ENCODE peak calls at places on chromosomes 4 and X, in six cellular contexts. One of them, this sample, is unnamed.

GRCh38 chr4:38193464-38193863 is 233.3 kb downstream of the PTTG2 start:
- DNase-seq in suprapubic skin: no peak
- DNase-seq in Peyer's patch: no peak
- DNase-seq in fibroblast of the aortic adventitia: no peak
- DNase-seq in A549: no peak
- DNase-seq in B cell: no peak
- DNase-seq in this sample: no peak

GRCh38 chr4:158588777-158589176 is 67.1 kb downstream of the RXFP1 start:
- DNase-seq in fibroblast of the aortic adventitia: no peak
- DNase-seq in suprapubic skin: no peak
- DNase-seq in Peyer's patch: no peak
- DNase-seq in B cell: no peak
- DNase-seq in A549: no peak
- DNase-seq in this sample: no peak

GRCh38 chr4:683982-684571 is 4.9 kb downstream of the SLC49A3 start:
- DNase-seq in fibroblast of the aortic adventitia: peak
- DNase-seq in B cell: no peak
- DNase-seq in suprapubic skin: peak
- DNase-seq in A549: no peak
- DNase-seq in Peyer's patch: peak
- DNase-seq in this sample: peak

GRCh38 chrX:48761674-48762471 is at the start of gene GLOD5:
- DNase-seq in A549: no peak
- DNase-seq in Peyer's patch: peak
- DNase-seq in B cell: no peak
- DNase-seq in fibroblast of the aortic adventitia: no peak
- DNase-seq in suprapubic skin: no peak
- DNase-seq in this sample: no peak

GRCh38 chr4:8393593-8394038 is 46.9 kb downstream of the ACOX3 start:
- DNase-seq in Peyer's patch: no peak
- DNase-seq in fibroblast of the aortic adventitia: peak
- DNase-seq in suprapubic skin: no peak
- DNase-seq in A549: peak
- DNase-seq in B cell: no peak
- DNase-seq in this sample: peak

GRCh38 chrX:117134983-117135382 is 672.2 kb upstream of the CT83 start:
- DNase-seq in Peyer's patch: no peak
- DNase-seq in B cell: no peak
- DNase-seq in A549: no peak
- DNase-seq in fibroblast of the aortic adventitia: no peak
- DNase-seq in suprapubic skin: no peak
- DNase-seq in this sample: no peak

GRCh38 chr4:86329431-86329830 is 30.4 kb downstream of the MAPK10 start:
- DNase-seq in suprapubic skin: no peak
- DNase-seq in Peyer's patch: no peak
- DNase-seq in fibroblast of the aortic adventitia: no peak
- DNase-seq in A549: no peak
- DNase-seq in B cell: no peak
- DNase-seq in this sample: no peak

GRCh38 chr4:74930166-74930565 is 2.8 kb upstream of the PARM1 start:
- DNase-seq in B cell: peak
- DNase-seq in A549: no peak
- DNase-seq in Peyer's patch: no peak
- DNase-seq in suprapubic skin: no peak
- DNase-seq in fibroblast of the aortic adventitia: no peak
- DNase-seq in this sample: no peak

GRCh38 chr4:156976147-156976546 is 4.5 kb upstream of the PDGFC start:
- DNase-seq in Peyer's patch: no peak
- DNase-seq in fibroblast of the aortic adventitia: peak
- DNase-seq in B cell: no peak
- DNase-seq in suprapubic skin: no peak
- DNase-seq in A549: no peak
- DNase-seq in this sample: no peak

GRCh38 chr4:138275946-138276621 is 33.9 kb upstream of the SLC7A11 start:
- DNase-seq in B cell: no peak
- DNase-seq in suprapubic skin: no peak
- DNase-seq in Peyer's patch: no peak
- DNase-seq in A549: peak
- DNase-seq in fibroblast of the aortic adventitia: peak
- DNase-seq in this sample: no peak

GRCh38 chr4:8163436-8164193 is 5.0 kb upstream of the ABLIM2 start:
- DNase-seq in Peyer's patch: no peak
- DNase-seq in fibroblast of the aortic adventitia: no peak
- DNase-seq in B cell: no peak
- DNase-seq in suprapubic skin: no peak
- DNase-seq in A549: no peak
- DNase-seq in this sample: no peak

GRCh38 chr4:147017081-147017480 is 71.4 kb upstream of the TTC29 start:
- DNase-seq in B cell: no peak
- DNase-seq in suprapubic skin: no peak
- DNase-seq in fibroblast of the aortic adventitia: no peak
- DNase-seq in A549: no peak
- DNase-seq in Peyer's patch: no peak
- DNase-seq in this sample: no peak

GRCh38 chr4:7140062-7140691 is 52.2 kb upstream of the SORCS2 start:
- DNase-seq in suprapubic skin: no peak
- DNase-seq in B cell: no peak
- DNase-seq in Peyer's patch: no peak
- DNase-seq in fibroblast of the aortic adventitia: no peak
- DNase-seq in A549: no peak
- DNase-seq in this sample: no peak

GRCh38 chrX:23341452-23341851 is 6.8 kb downstream of the PTCHD1 start:
- DNase-seq in A549: no peak
- DNase-seq in B cell: no peak
- DNase-seq in Peyer's patch: no peak
- DNase-seq in suprapubic skin: no peak
- DNase-seq in fibroblast of the aortic adventitia: no peak
- DNase-seq in this sample: no peak

GRCh38 chr4:1938027-1938426 is 66.8 kb downstream of the NSD2 start:
- DNase-seq in Peyer's patch: no peak
- DNase-seq in fibroblast of the aortic adventitia: no peak
- DNase-seq in B cell: no peak
- DNase-seq in suprapubic skin: no peak
- DNase-seq in A549: no peak
- DNase-seq in this sample: no peak

GRCh38 chrX:45935408-45935807 is 609.8 kb downstream of the ZNF674 start:
- DNase-seq in Peyer's patch: no peak
- DNase-seq in fibroblast of the aortic adventitia: no peak
- DNase-seq in B cell: no peak
- DNase-seq in A549: no peak
- DNase-seq in suprapubic skin: no peak
- DNase-seq in this sample: no peak

GRCh38 chrX:121802881-121803412 is 755.5 kb downstream of the GLUD2 start:
- DNase-seq in A549: no peak
- DNase-seq in fibroblast of the aortic adventitia: no peak
- DNase-seq in suprapubic skin: no peak
- DNase-seq in B cell: no peak
- DNase-seq in Peyer's patch: no peak
- DNase-seq in this sample: no peak

GRCh38 chrX:17591741-17592110 is 145.6 kb upstream of the SCML1 start:
- DNase-seq in fibroblast of the aortic adventitia: peak
- DNase-seq in suprapubic skin: no peak
- DNase-seq in A549: no peak
- DNase-seq in B cell: no peak
- DNase-seq in Peyer's patch: no peak
- DNase-seq in this sample: no peak

GRCh38 chr4:186002853-186003252 is 66.1 kb upstream of the TLR3 start:
- DNase-seq in B cell: no peak
- DNase-seq in Peyer's patch: no peak
- DNase-seq in suprapubic skin: no peak
- DNase-seq in fibroblast of the aortic adventitia: no peak
- DNase-seq in A549: no peak
- DNase-seq in this sample: no peak

GRCh38 chrX:132676102-132676501 is 187.3 kb upstream of the MBNL3 start:
- DNase-seq in suprapubic skin: no peak
- DNase-seq in fibroblast of the aortic adventitia: no peak
- DNase-seq in B cell: no peak
- DNase-seq in A549: no peak
- DNase-seq in Peyer's patch: no peak
- DNase-seq in this sample: no peak

GRCh38 chrX:132671229-132671641 is 182.4 kb upstream of the MBNL3 start:
- DNase-seq in B cell: no peak
- DNase-seq in suprapubic skin: no peak
- DNase-seq in Peyer's patch: no peak
- DNase-seq in fibroblast of the aortic adventitia: no peak
- DNase-seq in A549: no peak
- DNase-seq in this sample: no peak

GRCh38 chrX:132677233-132677716 is 188.4 kb upstream of the MBNL3 start:
- DNase-seq in fibroblast of the aortic adventitia: no peak
- DNase-seq in Peyer's patch: no peak
- DNase-seq in A549: no peak
- DNase-seq in suprapubic skin: no peak
- DNase-seq in B cell: no peak
- DNase-seq in this sample: no peak

GRCh38 chrX:132676561-132677186 is 187.8 kb upstream of the MBNL3 start:
- DNase-seq in fibroblast of the aortic adventitia: no peak
- DNase-seq in suprapubic skin: no peak
- DNase-seq in A549: no peak
- DNase-seq in B cell: no peak
- DNase-seq in Peyer's patch: no peak
- DNase-seq in this sample: no peak
- TF ChIP-seq CTCF in fibroblast of the aortic adventitia: no peak
- TF ChIP-seq CTCF in suprapubic skin: no peak
- TF ChIP-seq CTCF in A549: no peak
- TF ChIP-seq CTCF in B cell: no peak
- TF ChIP-seq CTCF in Peyer's patch: no peak
- TF ChIP-seq CTCF in this sample: no peak

GRCh38 chrX:102154218-102154860 is 1.4 kb downstream of the BEX5 start:
- DNase-seq in B cell: peak
- DNase-seq in Peyer's patch: no peak
- DNase-seq in fibroblast of the aortic adventitia: no peak
- DNase-seq in A549: no peak
- DNase-seq in suprapubic skin: no peak
- DNase-seq in this sample: no peak
- TF ChIP-seq CTCF in B cell: no peak
- TF ChIP-seq CTCF in Peyer's patch: no peak
- TF ChIP-seq CTCF in fibroblast of the aortic adventitia: no peak
- TF ChIP-seq CTCF in A549: no peak
- TF ChIP-seq CTCF in suprapubic skin: no peak
- TF ChIP-seq CTCF in this sample: peak

GRCh38 chr4:10741961-10742699 is 57.6 kb upstream of the CLNK start:
- DNase-seq in fibroblast of the aortic adventitia: no peak
- DNase-seq in Peyer's patch: no peak
- DNase-seq in suprapubic skin: no peak
- DNase-seq in A549: no peak
- DNase-seq in B cell: no peak
- DNase-seq in this sample: no peak
- TF ChIP-seq CTCF in fibroblast of the aortic adventitia: no peak
- TF ChIP-seq CTCF in Peyer's patch: no peak
- TF ChIP-seq CTCF in suprapubic skin: no peak
- TF ChIP-seq CTCF in A549: no peak
- TF ChIP-seq CTCF in B cell: no peak
- TF ChIP-seq CTCF in this sample: no peak

GRCh38 chr4:105666693-105667092 is 41.8 kb downstream of the INTS12 start:
- DNase-seq in Peyer's patch: no peak
- DNase-seq in suprapubic skin: no peak
- DNase-seq in B cell: no peak
- DNase-seq in A549: no peak
- DNase-seq in fibroblast of the aortic adventitia: peak
- DNase-seq in this sample: peak
- TF ChIP-seq CTCF in Peyer's patch: peak
- TF ChIP-seq CTCF in suprapubic skin: no peak
- TF ChIP-seq CTCF in B cell: no peak
- TF ChIP-seq CTCF in A549: peak
- TF ChIP-seq CTCF in fibroblast of the aortic adventitia: no peak
- TF ChIP-seq CTCF in this sample: peak

GRCh38 chr4:168633071-168633470 is 136.2 kb downstream of the PALLD start:
- DNase-seq in A549: peak
- DNase-seq in suprapubic skin: no peak
- DNase-seq in fibroblast of the aortic adventitia: no peak
- DNase-seq in Peyer's patch: no peak
- DNase-seq in B cell: no peak
- DNase-seq in this sample: no peak

GRCh38 chr4:168629561-168629960 is 132.7 kb downstream of the PALLD start:
- DNase-seq in fibroblast of the aortic adventitia: no peak
- DNase-seq in Peyer's patch: no peak
- DNase-seq in B cell: no peak
- DNase-seq in suprapubic skin: no peak
- DNase-seq in A549: no peak
- DNase-seq in this sample: no peak

GRCh38 chr4:168630445-168631187 is 133.8 kb downstream of the PALLD start:
- DNase-seq in fibroblast of the aortic adventitia: peak
- DNase-seq in A549: peak
- DNase-seq in Peyer's patch: no peak
- DNase-seq in suprapubic skin: no peak
- DNase-seq in B cell: no peak
- DNase-seq in this sample: no peak

GRCh38 chr4:168632246-168632832 is 135.5 kb downstream of the PALLD start:
- DNase-seq in A549: no peak
- DNase-seq in fibroblast of the aortic adventitia: peak
- DNase-seq in B cell: no peak
- DNase-seq in suprapubic skin: no peak
- DNase-seq in Peyer's patch: no peak
- DNase-seq in this sample: no peak

DNA sequence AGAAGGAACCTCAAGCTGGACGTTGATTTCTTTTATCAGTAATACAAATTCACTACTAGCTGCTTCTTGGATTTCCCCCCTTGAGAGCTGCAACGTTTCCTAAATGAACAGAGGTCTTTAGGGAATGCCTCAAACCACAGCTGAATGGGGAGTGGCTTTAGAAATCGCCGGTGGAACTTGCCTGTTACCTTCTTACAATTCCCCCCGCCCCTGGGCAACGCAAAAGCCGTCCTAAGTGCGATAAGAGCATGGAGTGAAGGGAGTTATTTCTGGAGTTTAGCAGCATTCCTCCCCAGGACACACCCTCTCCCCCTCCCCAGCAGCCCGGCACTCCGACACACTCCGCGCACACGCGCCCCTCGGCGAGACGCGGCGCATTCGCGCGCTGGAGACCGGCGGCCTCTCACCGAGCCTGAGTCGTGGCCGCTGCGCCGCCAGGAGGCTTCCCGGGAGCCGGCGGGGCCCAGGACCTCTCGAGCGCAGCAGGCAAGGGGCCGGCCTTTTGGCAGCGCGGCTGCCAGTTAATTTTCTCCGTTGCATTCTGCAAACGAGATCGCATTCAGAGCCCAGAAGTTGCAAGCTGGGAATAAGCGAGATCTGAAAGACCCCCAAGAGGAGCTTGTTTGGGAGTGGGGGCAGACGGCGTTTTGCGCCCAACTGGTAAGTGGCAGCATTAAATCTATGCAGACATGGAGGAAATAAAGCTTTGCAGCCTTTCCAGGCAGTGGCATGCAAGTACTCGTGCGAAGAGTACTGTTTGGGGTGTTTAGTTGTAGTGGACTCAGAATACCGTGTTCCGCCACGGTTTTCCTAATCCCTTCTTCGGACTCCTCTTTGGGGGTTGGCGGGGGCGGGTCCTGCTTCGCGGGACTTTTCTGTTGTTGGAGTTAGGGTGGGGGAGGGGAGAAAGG is 134.6 kb downstream of the PALLD start:
- DNase-seq in A549: peak
- DNase-seq in Peyer's patch: peak
- DNase-seq in suprapubic skin: peak
- DNase-seq in B cell: no peak
- DNase-seq in fibroblast of the aortic adventitia: peak
- DNase-seq in this sample: no peak
- TF ChIP-seq CTCF in A549: peak
- TF ChIP-seq CTCF in Peyer's patch: peak
- TF ChIP-seq CTCF in suprapubic skin: peak
- TF ChIP-seq CTCF in B cell: no peak
- TF ChIP-seq CTCF in fibroblast of the aortic adventitia: peak
- TF ChIP-seq CTCF in this sample: no peak

This sample was measured in GM13977.